ENCODE peak calls at places on chromosomes 3 and 15, in six cellular contexts. One of them, this sample, is unnamed.

GRCh38 chr3:7188551-7188950 is 327.6 kb downstream of the GRM7 start:
- DNase-seq in EH: no peak
- DNase-seq in NCI-H1930: no peak
- DNase-seq in MCF 10A: peak; percentile 30
- DNase-seq in posterior cingulate gyrus: no peak
- DNase-seq in effector memory CD8-positive, alpha-beta T cell: no peak
- DNase-seq in this sample: no peak

GRCh38 chr15:88918738-88919137 is 5.6 kb upstream of the MFGE8 start:
- DNase-seq in effector memory CD8-positive, alpha-beta T cell: no peak
- DNase-seq in posterior cingulate gyrus: no peak
- DNase-seq in MCF 10A: peak; percentile 98
- DNase-seq in EH: peak; percentile 99
- DNase-seq in NCI-H1930: no peak
- DNase-seq in this sample: no peak

GRCh38 chr3:16896094-16896627 is 11.4 kb downstream of the PLCL2 start:
- DNase-seq in EH: no peak
- DNase-seq in posterior cingulate gyrus: no peak
- DNase-seq in MCF 10A: no peak
- DNase-seq in effector memory CD8-positive, alpha-beta T cell: no peak
- DNase-seq in NCI-H1930: no peak
- DNase-seq in this sample: no peak

GRCh38 chr15:57600197-57600596 is 8.5 kb downstream of the MYZAP start:
- DNase-seq in posterior cingulate gyrus: no peak
- DNase-seq in effector memory CD8-positive, alpha-beta T cell: no peak
- DNase-seq in EH: no peak
- DNase-seq in MCF 10A: no peak
- DNase-seq in NCI-H1930: no peak
- DNase-seq in this sample: no peak

GRCh38 chr15:90294601-90295269 is 29.3 kb downstream of the NGRN start:
- DNase-seq in EH: no peak
- DNase-seq in effector memory CD8-positive, alpha-beta T cell: no peak
- DNase-seq in posterior cingulate gyrus: no peak
- DNase-seq in NCI-H1930: peak; percentile 7
- DNase-seq in MCF 10A: no peak
- DNase-seq in this sample: no peak

GRCh38 chr3:192835818-192836468 is 81.7 kb downstream of the MB21D2 start:
- DNase-seq in MCF 10A: no peak
- DNase-seq in NCI-H1930: no peak
- DNase-seq in effector memory CD8-positive, alpha-beta T cell: no peak
- DNase-seq in posterior cingulate gyrus: no peak
- DNase-seq in EH: peak; percentile 85
- DNase-seq in this sample: no peak

GRCh38 chr3:112894258-112894657 is 47.6 kb upstream of the CD200R1L start:
- DNase-seq in EH: peak; percentile 20
- DNase-seq in NCI-H1930: no peak
- DNase-seq in effector memory CD8-positive, alpha-beta T cell: no peak
- DNase-seq in posterior cingulate gyrus: no peak
- DNase-seq in MCF 10A: peak; percentile 22
- DNase-seq in this sample: no peak

GRCh38 chr3:40490916-40491315 is 14.0 kb downstream of the ZNF619 start:
- DNase-seq in NCI-H1930: no peak
- DNase-seq in EH: peak; percentile 29
- DNase-seq in posterior cingulate gyrus: no peak
- DNase-seq in effector memory CD8-positive, alpha-beta T cell: no peak
- DNase-seq in MCF 10A: no peak
- DNase-seq in this sample: no peak

GRCh38 chr3:168002786-168003368 is 92.8 kb downstream of the GOLIM4 start:
- DNase-seq in MCF 10A: peak; percentile 64
- DNase-seq in effector memory CD8-positive, alpha-beta T cell: no peak
- DNase-seq in EH: peak; percentile 50
- DNase-seq in posterior cingulate gyrus: no peak
- DNase-seq in NCI-H1930: no peak
- DNase-seq in this sample: no peak